ENCODE peak calls at places on chromosomes 1 and 21, in ten cellular contexts. One of them, this sample, is unnamed.

GRCh38 chr1:2178875-2179274 is 15.7 kb downstream of the FAAP20 start:
- DNase-seq in breast epithelium: no peak
- DNase-seq in suprapubic skin: no peak
- DNase-seq in HCT116: no peak
- DNase-seq in vagina: no peak
- DNase-seq in K562: no peak
- DNase-seq in prostate gland: no peak
- DNase-seq in sigmoid colon: no peak
- DNase-seq in upper lobe of left lung: peak; percentile 58
- DNase-seq in stomach: no peak
- DNase-seq in this sample: no peak

GRCh38 chr1:21341022-21341421 is 50.8 kb upstream of the ECE1 start:
- DNase-seq in breast epithelium: no peak
- DNase-seq in suprapubic skin: no peak
- DNase-seq in HCT116: no peak
- DNase-seq in vagina: no peak
- DNase-seq in K562: no peak
- DNase-seq in prostate gland: no peak
- DNase-seq in sigmoid colon: no peak
- DNase-seq in upper lobe of left lung: no peak
- DNase-seq in stomach: no peak
- DNase-seq in this sample: no peak

GRCh38 chr1:186093437-186093836 is 281.6 kb downstream of the TPR start:
- DNase-seq in breast epithelium: no peak
- DNase-seq in suprapubic skin: no peak
- DNase-seq in HCT116: no peak
- DNase-seq in vagina: no peak
- DNase-seq in K562: no peak
- DNase-seq in prostate gland: no peak
- DNase-seq in sigmoid colon: no peak
- DNase-seq in upper lobe of left lung: no peak
- DNase-seq in stomach: no peak
- DNase-seq in this sample: no peak

GRCh38 chr1:180501865-180502360 is 464 bp downstream of the ACBD6 start:
- DNase-seq in breast epithelium: peak; percentile 35
- DNase-seq in suprapubic skin: no peak
- DNase-seq in HCT116: no peak
- DNase-seq in vagina: no peak
- DNase-seq in K562: no peak
- DNase-seq in prostate gland: peak; percentile 63
- DNase-seq in sigmoid colon: no peak
- DNase-seq in upper lobe of left lung: no peak
- DNase-seq in stomach: no peak
- DNase-seq in this sample: peak; percentile 49

GRCh38 chr1:115320368-115320767 is 17.7 kb downstream of the NGF start:
- DNase-seq in breast epithelium: no peak
- DNase-seq in suprapubic skin: no peak
- DNase-seq in HCT116: no peak
- DNase-seq in vagina: no peak
- DNase-seq in K562: no peak
- DNase-seq in prostate gland: no peak
- DNase-seq in sigmoid colon: no peak
- DNase-seq in upper lobe of left lung: no peak
- DNase-seq in stomach: no peak
- DNase-seq in this sample: no peak

GRCh38 chr1:47262787-47263413 is 30.9 kb upstream of the TAL1 start:
- DNase-seq in breast epithelium: no peak
- DNase-seq in suprapubic skin: no peak
- DNase-seq in HCT116: peak; percentile 24
- DNase-seq in vagina: no peak
- DNase-seq in K562: peak; percentile 82
- DNase-seq in prostate gland: peak; percentile 21
- DNase-seq in sigmoid colon: no peak
- DNase-seq in upper lobe of left lung: no peak
- DNase-seq in stomach: peak; percentile 44
- DNase-seq in this sample: no peak

GRCh38 chr1:22673486-22674409 is 20.7 kb downstream of the C1QB start:
- DNase-seq in breast epithelium: no peak
- DNase-seq in suprapubic skin: no peak
- DNase-seq in HCT116: peak; percentile 41
- DNase-seq in vagina: no peak
- DNase-seq in K562: peak; percentile 65
- DNase-seq in prostate gland: no peak
- DNase-seq in sigmoid colon: no peak
- DNase-seq in upper lobe of left lung: peak; percentile 53
- DNase-seq in stomach: peak; percentile 48
- DNase-seq in this sample: peak; percentile 47

GRCh38 chr1:53549781-53550180 is 90.6 kb downstream of the DMRTB1 start:
- DNase-seq in breast epithelium: no peak
- DNase-seq in suprapubic skin: peak; percentile 57
- DNase-seq in HCT116: no peak
- DNase-seq in vagina: no peak
- DNase-seq in K562: no peak
- DNase-seq in prostate gland: no peak
- DNase-seq in sigmoid colon: peak; percentile 42
- DNase-seq in upper lobe of left lung: no peak
- DNase-seq in stomach: no peak
- DNase-seq in this sample: no peak

GRCh38 chr1:89527256-89527655 is 2.6 kb downstream of the LRRC8B start:
- DNase-seq in breast epithelium: no peak
- DNase-seq in suprapubic skin: no peak
- DNase-seq in HCT116: no peak
- DNase-seq in vagina: no peak
- DNase-seq in K562: no peak
- DNase-seq in prostate gland: no peak
- DNase-seq in sigmoid colon: no peak
- DNase-seq in upper lobe of left lung: no peak
- DNase-seq in stomach: no peak
- DNase-seq in this sample: no peak

GRCh38 chr1:89523597-89524368 is 846 bp upstream of the LRRC8B start:
- DNase-seq in breast epithelium: peak; percentile 36
- DNase-seq in suprapubic skin: no peak
- DNase-seq in HCT116: peak; percentile 40
- DNase-seq in vagina: no peak
- DNase-seq in K562: peak; percentile 85
- DNase-seq in prostate gland: no peak
- DNase-seq in sigmoid colon: no peak
- DNase-seq in upper lobe of left lung: no peak
- DNase-seq in stomach: peak; percentile 50
- DNase-seq in this sample: peak; percentile 10

GRCh38 chr1:89525169-89525855 is 683 bp downstream of the LRRC8B start:
- DNase-seq in breast epithelium: peak; percentile 23
- DNase-seq in suprapubic skin: peak; percentile 79
- DNase-seq in HCT116: peak; percentile 37
- DNase-seq in vagina: no peak
- DNase-seq in K562: peak; percentile 61
- DNase-seq in prostate gland: peak; percentile 36
- DNase-seq in sigmoid colon: peak; percentile 69
- DNase-seq in upper lobe of left lung: no peak
- DNase-seq in stomach: no peak
- DNase-seq in this sample: no peak

GRCh38 chr1:89527750-89528381 is 3.2 kb downstream of the LRRC8B start:
- DNase-seq in breast epithelium: no peak
- DNase-seq in suprapubic skin: no peak
- DNase-seq in HCT116: no peak
- DNase-seq in vagina: no peak
- DNase-seq in K562: no peak
- DNase-seq in prostate gland: no peak
- DNase-seq in sigmoid colon: no peak
- DNase-seq in upper lobe of left lung: no peak
- DNase-seq in stomach: no peak
- DNase-seq in this sample: no peak

DNA sequence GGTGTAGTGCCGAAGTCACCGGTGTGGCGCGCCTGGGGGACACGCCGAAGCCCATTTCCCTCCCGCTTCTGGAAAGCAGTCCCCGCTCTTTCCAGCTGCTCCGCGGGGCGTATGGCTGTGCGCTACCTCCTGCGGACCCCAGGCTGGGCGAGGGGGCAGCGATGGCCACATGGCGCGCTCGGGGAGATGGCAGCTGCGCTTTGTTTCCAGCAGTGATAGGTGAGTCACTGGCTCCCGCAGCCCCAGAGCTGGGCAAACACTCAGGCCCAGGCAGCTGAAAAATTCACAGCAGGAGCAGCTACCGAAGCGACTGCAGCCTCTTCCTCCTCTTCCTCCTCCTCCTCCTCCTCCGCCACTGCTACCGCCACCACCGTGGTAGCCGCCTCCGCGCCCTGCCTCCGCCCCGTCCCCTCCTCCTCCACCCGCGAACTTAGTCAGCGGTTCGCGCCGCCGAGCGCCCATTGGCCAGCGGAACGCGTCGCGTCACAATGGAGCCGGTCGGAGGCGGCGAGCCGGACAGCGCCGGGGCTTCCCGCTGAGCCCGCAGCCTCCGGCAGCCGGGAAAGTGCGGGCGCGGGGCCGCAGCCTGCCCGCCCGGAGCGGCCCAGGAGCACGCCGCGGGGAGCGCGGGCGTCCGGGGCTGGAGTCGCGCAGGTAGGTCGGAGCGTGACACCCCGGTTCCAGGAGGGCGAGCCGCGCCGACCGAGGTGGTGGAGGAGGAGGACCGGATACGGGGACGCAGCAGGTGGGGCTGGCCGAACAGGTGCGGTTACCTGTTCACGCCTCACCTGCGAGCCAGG is at the start of gene LRRC8B:
- DNase-seq in breast epithelium: peak; percentile 77
- DNase-seq in suprapubic skin: peak; percentile 95
- DNase-seq in HCT116: peak; percentile 74
- DNase-seq in vagina: no peak
- DNase-seq in K562: peak; percentile 94
- DNase-seq in prostate gland: peak; percentile 91
- DNase-seq in sigmoid colon: peak; percentile 92
- DNase-seq in upper lobe of left lung: peak; percentile 98
- DNase-seq in stomach: peak; percentile 92
- DNase-seq in this sample: peak; percentile 72
- TF ChIP-seq POLR2A in breast epithelium: peak; percentile 62
- TF ChIP-seq POLR2A in suprapubic skin: no peak
- TF ChIP-seq POLR2A in HCT116: peak; percentile 58
- TF ChIP-seq POLR2A in vagina: peak; percentile 38
- TF ChIP-seq POLR2A in K562: peak; percentile 94
- TF ChIP-seq POLR2A in prostate gland: peak; percentile 76
- TF ChIP-seq POLR2A in sigmoid colon: peak; percentile 42
- TF ChIP-seq POLR2A in upper lobe of left lung: no peak
- TF ChIP-seq POLR2A in stomach: no peak
- TF ChIP-seq POLR2A in this sample: peak; percentile 35

GRCh38 chr21:32523463-32523862 is 61.9 kb downstream of the TCP10L start:
- DNase-seq in breast epithelium: no peak
- DNase-seq in suprapubic skin: no peak
- DNase-seq in HCT116: no peak
- DNase-seq in vagina: no peak
- DNase-seq in K562: no peak
- DNase-seq in prostate gland: no peak
- DNase-seq in sigmoid colon: peak; percentile 41
- DNase-seq in upper lobe of left lung: no peak
- DNase-seq in stomach: no peak
- DNase-seq in this sample: no peak

GRCh38 chr21:32519945-32520884 is 65.1 kb downstream of the TCP10L start:
- DNase-seq in breast epithelium: no peak
- DNase-seq in suprapubic skin: no peak
- DNase-seq in HCT116: no peak
- DNase-seq in vagina: no peak
- DNase-seq in K562: no peak
- DNase-seq in prostate gland: no peak
- DNase-seq in sigmoid colon: no peak
- DNase-seq in upper lobe of left lung: no peak
- DNase-seq in stomach: no peak
- DNase-seq in this sample: no peak

GRCh38 chr21:32520885-32521735 is 64.2 kb downstream of the TCP10L start:
- DNase-seq in breast epithelium: peak; percentile 90
- DNase-seq in suprapubic skin: peak; percentile 90
- DNase-seq in HCT116: no peak
- DNase-seq in vagina: no peak
- DNase-seq in K562: peak; percentile 24
- DNase-seq in prostate gland: peak; percentile 65
- DNase-seq in sigmoid colon: peak; percentile 91
- DNase-seq in upper lobe of left lung: no peak
- DNase-seq in stomach: peak; percentile 54
- DNase-seq in this sample: no peak

GRCh38 chr21:32524010-32524719 is 61.2 kb downstream of the TCP10L start:
- DNase-seq in breast epithelium: no peak
- DNase-seq in suprapubic skin: no peak
- DNase-seq in HCT116: no peak
- DNase-seq in vagina: no peak
- DNase-seq in K562: no peak
- DNase-seq in prostate gland: no peak
- DNase-seq in sigmoid colon: peak; percentile 63
- DNase-seq in upper lobe of left lung: no peak
- DNase-seq in stomach: no peak
- DNase-seq in this sample: no peak

DNA sequence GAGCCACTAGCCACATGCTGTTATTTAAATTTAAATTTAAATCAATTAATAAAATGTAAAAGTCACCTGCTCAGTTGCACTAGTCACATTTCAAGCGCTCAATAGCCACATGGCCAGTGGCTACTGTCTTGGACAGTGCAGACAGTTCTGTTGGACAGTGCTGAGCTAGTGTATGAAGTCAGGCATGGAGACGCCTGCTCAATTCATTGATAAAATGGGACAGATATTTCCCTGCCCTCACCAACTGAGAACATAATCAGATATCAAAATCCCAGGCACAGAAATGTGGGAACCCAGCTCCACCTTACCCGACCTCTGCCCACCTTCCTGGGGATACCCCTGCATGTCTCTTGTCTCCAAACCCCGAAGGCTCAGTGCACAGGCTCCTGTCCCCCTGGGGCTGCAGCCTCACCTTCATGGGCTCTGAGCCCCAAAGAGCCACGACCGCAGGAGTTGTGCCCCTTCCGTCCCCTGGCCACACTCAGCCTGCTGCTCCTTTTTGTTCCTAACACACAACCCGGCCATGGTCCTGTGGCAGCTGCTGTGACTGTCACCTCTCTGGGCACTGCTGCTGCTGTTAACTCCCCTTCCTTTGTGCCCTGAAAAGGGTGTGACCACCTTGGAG is 63.5 kb downstream of the TCP10L start:
- DNase-seq in breast epithelium: no peak
- DNase-seq in suprapubic skin: no peak
- DNase-seq in HCT116: no peak
- DNase-seq in vagina: no peak
- DNase-seq in K562: no peak
- DNase-seq in prostate gland: no peak
- DNase-seq in sigmoid colon: no peak
- DNase-seq in upper lobe of left lung: peak; percentile 53
- DNase-seq in stomach: no peak
- DNase-seq in this sample: no peak
- TF ChIP-seq POLR2AphosphoS5 in breast epithelium: no peak
- TF ChIP-seq POLR2AphosphoS5 in suprapubic skin: no peak
- TF ChIP-seq POLR2AphosphoS5 in HCT116: no peak
- TF ChIP-seq POLR2AphosphoS5 in vagina: no peak
- TF ChIP-seq POLR2AphosphoS5 in K562: no peak
- TF ChIP-seq POLR2AphosphoS5 in prostate gland: no peak
- TF ChIP-seq POLR2AphosphoS5 in sigmoid colon: no peak
- TF ChIP-seq POLR2AphosphoS5 in upper lobe of left lung: no peak
- TF ChIP-seq POLR2AphosphoS5 in stomach: no peak
- TF ChIP-seq POLR2AphosphoS5 in this sample: no peak

GRCh38 chr21:24420694-24421093 is 1186.6 kb downstream of the MRPL39 start:
- DNase-seq in breast epithelium: no peak
- DNase-seq in suprapubic skin: no peak
- DNase-seq in HCT116: no peak
- DNase-seq in vagina: no peak
- DNase-seq in K562: no peak
- DNase-seq in prostate gland: no peak
- DNase-seq in sigmoid colon: no peak
- DNase-seq in upper lobe of left lung: no peak
- DNase-seq in stomach: no peak
- DNase-seq in this sample: no peak

GRCh38 chr21:24428539-24429186 is 1178.6 kb downstream of the MRPL39 start:
- DNase-seq in breast epithelium: no peak
- DNase-seq in suprapubic skin: no peak
- DNase-seq in HCT116: no peak
- DNase-seq in vagina: no peak
- DNase-seq in K562: no peak
- DNase-seq in prostate gland: no peak
- DNase-seq in sigmoid colon: no peak
- DNase-seq in upper lobe of left lung: no peak
- DNase-seq in stomach: no peak
- DNase-seq in this sample: no peak

GRCh38 chr21:24424786-24425185 is 1182.5 kb downstream of the MRPL39 start:
- DNase-seq in breast epithelium: no peak
- DNase-seq in suprapubic skin: no peak
- DNase-seq in HCT116: no peak
- DNase-seq in vagina: no peak
- DNase-seq in K562: no peak
- DNase-seq in prostate gland: no peak
- DNase-seq in sigmoid colon: no peak
- DNase-seq in upper lobe of left lung: no peak
- DNase-seq in stomach: no peak
- DNase-seq in this sample: no peak
- TF ChIP-seq POLR2A in breast epithelium: no peak
- TF ChIP-seq POLR2A in suprapubic skin: no peak
- TF ChIP-seq POLR2A in HCT116: no peak
- TF ChIP-seq POLR2A in vagina: no peak
- TF ChIP-seq POLR2A in K562: no peak
- TF ChIP-seq POLR2A in prostate gland: no peak
- TF ChIP-seq POLR2A in sigmoid colon: no peak
- TF ChIP-seq POLR2A in upper lobe of left lung: no peak
- TF ChIP-seq POLR2A in stomach: no peak
- TF ChIP-seq POLR2A in this sample: no peak

GRCh38 chr1:45551684-45552083 is 1.1 kb downstream of the AKR1A1 start:
- DNase-seq in breast epithelium: no peak
- DNase-seq in suprapubic skin: no peak
- DNase-seq in HCT116: no peak
- DNase-seq in vagina: no peak
- DNase-seq in K562: no peak
- DNase-seq in prostate gland: no peak
- DNase-seq in sigmoid colon: no peak
- DNase-seq in upper lobe of left lung: no peak
- DNase-seq in stomach: no peak
- DNase-seq in this sample: no peak

GRCh38 chr1:45552309-45552708 is 1.7 kb downstream of the AKR1A1 start:
- DNase-seq in breast epithelium: peak; percentile 48
- DNase-seq in suprapubic skin: no peak
- DNase-seq in HCT116: no peak
- DNase-seq in vagina: no peak
- DNase-seq in K562: no peak
- DNase-seq in prostate gland: peak; percentile 63
- DNase-seq in sigmoid colon: peak; percentile 67
- DNase-seq in upper lobe of left lung: no peak
- DNase-seq in stomach: peak; percentile 66
- DNase-seq in this sample: no peak

GRCh38 chr1:45554198-45554597 is 3.6 kb downstream of the AKR1A1 start:
- DNase-seq in breast epithelium: no peak
- DNase-seq in suprapubic skin: no peak
- DNase-seq in HCT116: no peak
- DNase-seq in vagina: no peak
- DNase-seq in K562: no peak
- DNase-seq in prostate gland: no peak
- DNase-seq in sigmoid colon: no peak
- DNase-seq in upper lobe of left lung: no peak
- DNase-seq in stomach: no peak
- DNase-seq in this sample: no peak

GRCh38 chr1:45557422-45557944 is 6.9 kb downstream of the AKR1A1 start:
- DNase-seq in breast epithelium: no peak
- DNase-seq in suprapubic skin: no peak
- DNase-seq in HCT116: no peak
- DNase-seq in vagina: no peak
- DNase-seq in K562: no peak
- DNase-seq in prostate gland: no peak
- DNase-seq in sigmoid colon: no peak
- DNase-seq in upper lobe of left lung: no peak
- DNase-seq in stomach: peak; percentile 79
- DNase-seq in this sample: no peak
- TF ChIP-seq POLR2AphosphoS5 in breast epithelium: no peak
- TF ChIP-seq POLR2AphosphoS5 in suprapubic skin: no peak
- TF ChIP-seq POLR2AphosphoS5 in HCT116: no peak
- TF ChIP-seq POLR2AphosphoS5 in vagina: no peak
- TF ChIP-seq POLR2AphosphoS5 in K562: no peak
- TF ChIP-seq POLR2AphosphoS5 in prostate gland: no peak
- TF ChIP-seq POLR2AphosphoS5 in sigmoid colon: no peak
- TF ChIP-seq POLR2AphosphoS5 in upper lobe of left lung: no peak
- TF ChIP-seq POLR2AphosphoS5 in stomach: no peak
- TF ChIP-seq POLR2AphosphoS5 in this sample: no peak